ENCODE peak calls at places on chromosomes 5 and 9, in seven cellular contexts. R is cardiac muscle cell; M is stimulated activated CD8-positive, alpha-beta memory T cell treated with anti-CD3 and anti-CD28 coated beads, Interleukin-7, amount 100 ng/mL, for 1 hour; V is NCI-H1092; A is fibroblast of pulmonary artery; H is activated CD8-positive, alpha-beta T cell treated with anti-CD3 and anti-CD28 coated beads for 36 hours; D is AG04450. G is an unnamed sample.

GRCh38 chr5:141846031-141846430 is 32.2 kb downstream of the PCDH1 start:
- DNase-seq in R (peak; percentile 73), M (no peak), V (peak; percentile 38), A (peak; percentile 65), H (peak; percentile 53), D (peak; percentile 33), G (peak; percentile 80)

GRCh38 chr5:114362977-114363721 is 1.3 kb downstream of the KCNN2 start:
- DNase-seq in R (no peak), M (no peak), V (no peak), A (no peak), H (peak; percentile 2), D (no peak), G (no peak)

GRCh38 chr9:87599901-87600610 is 102.4 kb downstream of the DAPK1 start:
- DNase-seq in R (peak; percentile 92), M (no peak), V (no peak), A (peak; percentile 94), H (no peak), D (peak; percentile 47), G (no peak)

GRCh38 chr5:96855041-96855872 is 21.0 kb upstream of the ERAP2 start:
- DNase-seq in R (peak; percentile 88), M (no peak), V (no peak), A (peak; percentile 68), H (no peak), D (peak; percentile 33), G (no peak)

GRCh38 chr9:136377351-136378170 is 4.1 kb upstream of the CARD9 start:
- DNase-seq in R (no peak), M (no peak), V (no peak), A (no peak), H (no peak), D (no peak), G (no peak)

GRCh38 chr5:137300411-137301240 is 198.5 kb downstream of the SPOCK1 start:
- DNase-seq in R (peak; percentile 80), M (no peak), V (no peak), A (peak; percentile 83), H (no peak), D (no peak), G (no peak)

GRCh38 chr5:111198281-111198948 is 25.8 kb upstream of the CAMK4 start:
- DNase-seq in R (no peak), M (no peak), V (no peak), A (no peak), H (no peak), D (no peak), G (no peak)

GRCh38 chr9:124574944-124575343 is 67.7 kb upstream of the NR5A1 start:
- DNase-seq in R (no peak), M (no peak), V (no peak), A (peak; percentile 23), H (no peak), D (peak; percentile 43), G (no peak)

GRCh38 chr5:24225051-24225450 is 419.7 kb downstream of the CDH10 start:
- DNase-seq in R (no peak), M (no peak), V (no peak), A (no peak), H (no peak), D (no peak), G (no peak)

GRCh38 chr9:37037744-37038640 is 3.9 kb upstream of the PAX5 start:
- DNase-seq in R (peak; percentile 30), M (no peak), V (no peak), A (no peak), H (peak; percentile 37), D (no peak), G (no peak)

GRCh38 chr5:168377525-168377924 is 86.1 kb downstream of the WWC1 start:
- DNase-seq in R (no peak), M (no peak), V (no peak), A (no peak), H (no peak), D (no peak), G (no peak)

GRCh38 chr5:115530426-115530825 is 14.1 kb downstream of the FEM1C start:
- DNase-seq in R (peak; percentile 28), M (no peak), V (no peak), A (no peak), H (no peak), D (no peak), G (no peak)

GRCh38 chr9:89080193-89080592 is 88.9 kb downstream of the S1PR3 start:
- DNase-seq in R (peak; percentile 84), M (no peak), V (no peak), A (peak; percentile 77), H (no peak), D (no peak), G (no peak)

GRCh38 chr9:122374885-122375420 is 4.1 kb downstream of the PTGS1 start:
- DNase-seq in R (peak; percentile 91), M (no peak), V (no peak), A (peak; percentile 80), H (no peak), D (no peak), G (no peak)

GRCh38 chr5:157944077-157944633 is 85.2 kb upstream of the CLINT1 start:
- DNase-seq in R (no peak), M (no peak), V (no peak), A (no peak), H (no peak), D (no peak), G (no peak)

GRCh38 chr5:7464182-7464581 is 68.2 kb downstream of the ADCY2 start:
- DNase-seq in R (no peak), M (no peak), V (no peak), A (no peak), H (no peak), D (no peak), G (no peak)

GRCh38 chr5:124570285-124571035 is 176.0 kb downstream of the ZNF608 start:
- DNase-seq in R (peak; percentile 13), M (no peak), V (no peak), A (no peak), H (no peak), D (no peak), G (no peak)

GRCh38 chr9:94980947-94981632 is 254.6 kb downstream of the AOPEP start:
- DNase-seq in R (no peak), M (no peak), V (no peak), A (no peak), H (no peak), D (no peak), G (no peak)

GRCh38 chr5:170508660-170509322 is 5.0 kb downstream of the KCNIP1 start:
- DNase-seq in R (no peak), M (no peak), V (no peak), A (no peak), H (no peak), D (no peak), G (no peak)

GRCh38 chr5:175214152-175214551 is 229.8 kb downstream of the DRD1 start:
- DNase-seq in R (peak; percentile 11), M (no peak), V (no peak), A (peak; percentile 25), H (no peak), D (peak; percentile 85), G (no peak)

GRCh38 chr9:98989036-98990000 is 45.6 kb downstream of the COL15A1 start:
- DNase-seq in R (peak; percentile 96), M (no peak), V (no peak), A (peak; percentile 93), H (no peak), D (peak; percentile 94), G (no peak)

GRCh38 chr5:162209005-162209605 is 141.5 kb downstream of the GABRG2 start:
- DNase-seq in R (peak; percentile 0), M (no peak), V (no peak), A (no peak), H (peak; percentile 36), D (no peak), G (peak; percentile 7)

GRCh38 chr5:173283318-173284288 is 44.6 kb downstream of the STC2 start:
- DNase-seq in R (peak; percentile 77), M (peak; percentile 30), V (peak; percentile 15), A (peak; percentile 66), H (peak; percentile 85), D (no peak), G (no peak)

GRCh38 chr5:76337949-76338589 is 65.0 kb upstream of the IQGAP2 start:
- DNase-seq in R (peak; percentile 45), M (peak; percentile 20), V (no peak), A (peak; percentile 50), H (peak; percentile 46), D (peak; percentile 2), G (no peak)

GRCh38 chr9:135890896-135891631 is 16.3 kb downstream of the CAMSAP1 start:
- DNase-seq in R (no peak), M (no peak), V (no peak), A (no peak), H (no peak), D (no peak), G (no peak)

GRCh38 chr9:85508616-85509015 is 233.1 kb downstream of the AGTPBP1 start:
- DNase-seq in R (no peak), M (no peak), V (no peak), A (peak; percentile 17), H (no peak), D (no peak), G (no peak)

GRCh38 chr5:157463621-157464407 is 3.8 kb downstream of the NIPAL4 start:
- DNase-seq in R (no peak), M (no peak), V (no peak), A (no peak), H (no peak), D (no peak), G (no peak)

GRCh38 chr5:38540348-38540747 is 16.1 kb downstream of the LIFR start:
- DNase-seq in R (no peak), M (no peak), V (peak; percentile 85), A (no peak), H (no peak), D (no peak), G (peak; percentile 77)

GRCh38 chr9:95822583-95823431 is 52.7 kb upstream of the ERCC6L2 start:
- DNase-seq in R (peak; percentile 85), M (no peak), V (no peak), A (peak; percentile 83), H (peak; percentile 80), D (peak; percentile 91), G (no peak)

GRCh38 chr9:85186218-85186585 is 516.7 kb downstream of the NTRK2 start:
- DNase-seq in R (no peak), M (no peak), V (no peak), A (no peak), H (no peak), D (no peak), G (no peak)

GRCh38 chr5:65299841-65300240 is 181.9 kb downstream of the ADAMTS6 start:
- DNase-seq in R (peak; percentile 2), M (no peak), V (no peak), A (peak; percentile 36), H (no peak), D (peak; percentile 81), G (no peak)

GRCh38 chr5:80026841-80027240 is 8.3 kb upstream of the THBS4 start:
- DNase-seq in R (no peak), M (no peak), V (no peak), A (no peak), H (no peak), D (no peak), G (no peak)

GRCh38 chr5:38551020-38552017 is 5.1 kb downstream of the LIFR start:
- DNase-seq in R (peak; percentile 73), M (no peak), V (peak; percentile 32), A (peak; percentile 76), H (peak; percentile 7), D (peak; percentile 27), G (peak; percentile 36)

GRCh38 chr5:59652449-59652848 is 241.1 kb downstream of the PDE4D start:
- DNase-seq in R (no peak), M (no peak), V (no peak), A (no peak), H (no peak), D (no peak), G (no peak)

GRCh38 chr5:7686794-7687193 is 164.1 kb downstream of the CFAP90 start:
- DNase-seq in R (no peak), M (no peak), V (no peak), A (no peak), H (no peak), D (no peak), G (no peak)

GRCh38 chr9:34633166-34633565 is 4.3 kb upstream of the ARID3C start:
- DNase-seq in R (no peak), M (no peak), V (no peak), A (no peak), H (no peak), D (no peak), G (no peak)

GRCh38 chr9:135403733-135404450 is 75.7 kb upstream of the PPP1R26 start:
- DNase-seq in R (peak; percentile 5), M (no peak), V (no peak), A (no peak), H (no peak), D (no peak), G (no peak)

G was measured in NCI-H1436.